ENCODE peak calls at places on chromosome 6, in nine cellular contexts. One of them, this sample, is unnamed.

GRCh38 chr6:129539032-129539431 is 170.9 kb downstream of the ARHGAP18 start:
- DNase-seq in stimulated activated naive CD8-positive, alpha-beta T cell treated with anti-CD3 and anti-CD28 coated beads, Interleukin-15, Interleukin-2, amounts not matched to agents 100 U/mL and 50 U/mL, for 24 hours: no peak
- DNase-seq in lung microvascular endothelial cell: no peak
- DNase-seq in right cardiac atrium: no peak
- DNase-seq in adipocyte: no peak
- DNase-seq in MCF 10A: no peak
- DNase-seq in NCI-H2029 treated with DMSO at 0.1 percent for 48 hours: no peak
- DNase-seq in activated naive CD8-positive, alpha-beta T cell treated with anti-CD3 and anti-CD28 coated beads, Interleukin-2, amount 50 U/mL, for 24 hours: no peak
- DNase-seq in left cardiac atrium: no peak
- DNase-seq in this sample: no peak

GRCh38 chr6:133889557-133890301 is 816 bp downstream of the TCF21 start:
- DNase-seq in NCI-H2029 treated with DMSO at 0.1 percent for 48 hours: no peak
- DNase-seq in stimulated activated naive CD8-positive, alpha-beta T cell treated with anti-CD3 and anti-CD28 coated beads, Interleukin-15, Interleukin-2, amounts not matched to agents 100 U/mL and 50 U/mL, for 24 hours: peak; percentile 27
- DNase-seq in left cardiac atrium: peak; percentile 46
- DNase-seq in adipocyte: peak; percentile 84
- DNase-seq in lung microvascular endothelial cell: no peak
- DNase-seq in right cardiac atrium: peak; percentile 50
- DNase-seq in activated naive CD8-positive, alpha-beta T cell treated with anti-CD3 and anti-CD28 coated beads, Interleukin-2, amount 50 U/mL, for 24 hours: peak; percentile 13
- DNase-seq in MCF 10A: no peak
- DNase-seq in this sample: no peak

GRCh38 chr6:149936743-149937142 is 5.1 kb upstream of the ULBP2 start:
- DNase-seq in adipocyte: no peak
- DNase-seq in activated naive CD8-positive, alpha-beta T cell treated with anti-CD3 and anti-CD28 coated beads, Interleukin-2, amount 50 U/mL, for 24 hours: no peak
- DNase-seq in MCF 10A: no peak
- DNase-seq in NCI-H2029 treated with DMSO at 0.1 percent for 48 hours: no peak
- DNase-seq in right cardiac atrium: no peak
- DNase-seq in left cardiac atrium: no peak
- DNase-seq in stimulated activated naive CD8-positive, alpha-beta T cell treated with anti-CD3 and anti-CD28 coated beads, Interleukin-15, Interleukin-2, amounts not matched to agents 100 U/mL and 50 U/mL, for 24 hours: no peak
- DNase-seq in lung microvascular endothelial cell: no peak
- DNase-seq in this sample: no peak

GRCh38 chr6:35065441-35065800 is 75.7 kb downstream of the TCP11 start:
- DNase-seq in NCI-H2029 treated with DMSO at 0.1 percent for 48 hours: no peak
- DNase-seq in right cardiac atrium: no peak
- DNase-seq in lung microvascular endothelial cell: no peak
- DNase-seq in stimulated activated naive CD8-positive, alpha-beta T cell treated with anti-CD3 and anti-CD28 coated beads, Interleukin-15, Interleukin-2, amounts not matched to agents 100 U/mL and 50 U/mL, for 24 hours: no peak
- DNase-seq in activated naive CD8-positive, alpha-beta T cell treated with anti-CD3 and anti-CD28 coated beads, Interleukin-2, amount 50 U/mL, for 24 hours: no peak
- DNase-seq in MCF 10A: no peak
- DNase-seq in left cardiac atrium: no peak
- DNase-seq in adipocyte: no peak
- DNase-seq in this sample: no peak

GRCh38 chr6:118146584-118146983 is 239.5 kb downstream of the SLC35F1 start:
- DNase-seq in MCF 10A: peak; percentile 54
- DNase-seq in NCI-H2029 treated with DMSO at 0.1 percent for 48 hours: no peak
- DNase-seq in activated naive CD8-positive, alpha-beta T cell treated with anti-CD3 and anti-CD28 coated beads, Interleukin-2, amount 50 U/mL, for 24 hours: no peak
- DNase-seq in right cardiac atrium: no peak
- DNase-seq in lung microvascular endothelial cell: no peak
- DNase-seq in adipocyte: no peak
- DNase-seq in left cardiac atrium: no peak
- DNase-seq in stimulated activated naive CD8-positive, alpha-beta T cell treated with anti-CD3 and anti-CD28 coated beads, Interleukin-15, Interleukin-2, amounts not matched to agents 100 U/mL and 50 U/mL, for 24 hours: no peak
- DNase-seq in this sample: no peak

GRCh38 chr6:155528335-155528734 is 72.7 kb upstream of the NOX3 start:
- DNase-seq in lung microvascular endothelial cell: peak; percentile 17
- DNase-seq in activated naive CD8-positive, alpha-beta T cell treated with anti-CD3 and anti-CD28 coated beads, Interleukin-2, amount 50 U/mL, for 24 hours: no peak
- DNase-seq in adipocyte: no peak
- DNase-seq in NCI-H2029 treated with DMSO at 0.1 percent for 48 hours: no peak
- DNase-seq in MCF 10A: no peak
- DNase-seq in right cardiac atrium: no peak
- DNase-seq in left cardiac atrium: no peak
- DNase-seq in stimulated activated naive CD8-positive, alpha-beta T cell treated with anti-CD3 and anti-CD28 coated beads, Interleukin-15, Interleukin-2, amounts not matched to agents 100 U/mL and 50 U/mL, for 24 hours: no peak
- DNase-seq in this sample: no peak

GRCh38 chr6:21327326-21328140 is 266.0 kb upstream of the SOX4 start:
- DNase-seq in left cardiac atrium: no peak
- DNase-seq in lung microvascular endothelial cell: no peak
- DNase-seq in MCF 10A: no peak
- DNase-seq in stimulated activated naive CD8-positive, alpha-beta T cell treated with anti-CD3 and anti-CD28 coated beads, Interleukin-15, Interleukin-2, amounts not matched to agents 100 U/mL and 50 U/mL, for 24 hours: no peak
- DNase-seq in activated naive CD8-positive, alpha-beta T cell treated with anti-CD3 and anti-CD28 coated beads, Interleukin-2, amount 50 U/mL, for 24 hours: no peak
- DNase-seq in adipocyte: no peak
- DNase-seq in NCI-H2029 treated with DMSO at 0.1 percent for 48 hours: peak; percentile 86
- DNase-seq in right cardiac atrium: no peak
- DNase-seq in this sample: no peak

GRCh38 chr6:119034827-119035458 is 43.5 kb downstream of the FAM184A start:
- DNase-seq in right cardiac atrium: no peak
- DNase-seq in adipocyte: peak; percentile 0
- DNase-seq in stimulated activated naive CD8-positive, alpha-beta T cell treated with anti-CD3 and anti-CD28 coated beads, Interleukin-15, Interleukin-2, amounts not matched to agents 100 U/mL and 50 U/mL, for 24 hours: no peak
- DNase-seq in activated naive CD8-positive, alpha-beta T cell treated with anti-CD3 and anti-CD28 coated beads, Interleukin-2, amount 50 U/mL, for 24 hours: no peak
- DNase-seq in left cardiac atrium: no peak
- DNase-seq in MCF 10A: no peak
- DNase-seq in NCI-H2029 treated with DMSO at 0.1 percent for 48 hours: no peak
- DNase-seq in lung microvascular endothelial cell: peak; percentile 11
- DNase-seq in this sample: no peak

GRCh38 chr6:109327502-109327901 is 54.8 kb downstream of the CD164 start:
- DNase-seq in left cardiac atrium: no peak
- DNase-seq in NCI-H2029 treated with DMSO at 0.1 percent for 48 hours: no peak
- DNase-seq in stimulated activated naive CD8-positive, alpha-beta T cell treated with anti-CD3 and anti-CD28 coated beads, Interleukin-15, Interleukin-2, amounts not matched to agents 100 U/mL and 50 U/mL, for 24 hours: no peak
- DNase-seq in activated naive CD8-positive, alpha-beta T cell treated with anti-CD3 and anti-CD28 coated beads, Interleukin-2, amount 50 U/mL, for 24 hours: no peak
- DNase-seq in adipocyte: no peak
- DNase-seq in lung microvascular endothelial cell: no peak
- DNase-seq in right cardiac atrium: no peak
- DNase-seq in MCF 10A: no peak
- DNase-seq in this sample: no peak